ENCODE peak calls at places on chromosomes 7 and 10, in seven cellular contexts. I is Peyer's patch, B is esophagus muscularis mucosa, G is body of pancreas, J is heart left ventricle, V is spleen, W is gastrocnemius medialis. F is an unnamed sample. For H3K4me1, the result is how much of the 10 kb centered on the place peaks cover.

GRCh38 chr10:131843881-131844284 is 56.9 kb upstream of the PPP2R2D start:
- DNase-seq in B (no peak), I (peak), G (no peak), W (no peak), J (peak), V (peak), F (no peak)

GRCh38 chr7:82445226-82445625 is 1.6 kb upstream of the CACNA2D1 start:
- DNase-seq in W (no peak), G (no peak), I (no peak), V (no peak), J (no peak), B (no peak), F (no peak)

GRCh38 chr10:24349379-24350110 is 140.6 kb downstream of the KIAA1217 start:
- DNase-seq in W (no peak), J (no peak), G (no peak), V (no peak), B (no peak), I (no peak), F (no peak)

GRCh38 chr10:45547207-45547606 is 125.4 kb downstream of the ZFAND4 start:
- DNase-seq in I (no peak), V (no peak), G (no peak), J (no peak), W (no peak), B (no peak), F (no peak)

GRCh38 chr7:28847681-28848080 is 110.4 kb downstream of the TRIL start:
- DNase-seq in V (no peak), W (peak), G (no peak), I (peak), B (peak), J (peak), F (no peak)

GRCh38 chr10:48958598-48959200 is 19.1 kb upstream of the LRRC18 start:
- DNase-seq in G (no peak), J (no peak), W (no peak), V (no peak), I (no peak), B (no peak), F (no peak)

GRCh38 chr7:119256446-119257131 is 1016.4 kb upstream of the KCND2 start:
- DNase-seq in G (no peak), J (no peak), B (no peak), W (no peak), I (no peak), V (no peak), F (no peak)

GRCh38 chr7:111803015-111803758 is 240.9 kb upstream of the IMMP2L start:
- DNase-seq in I (no peak), V (no peak), B (no peak), W (no peak), G (no peak), J (no peak), F (no peak)

GRCh38 chr7:70571986-70572385 is 560.0 kb upstream of the GALNT17 start:
- DNase-seq in G (no peak), J (peak), I (no peak), W (no peak), V (no peak), B (no peak), F (no peak)

GRCh38 chr10:117987242-117987909 is 59.4 kb downstream of the RAB11FIP2 start:
- DNase-seq in J (no peak), I (no peak), V (no peak), G (no peak), W (no peak), B (no peak), F (no peak)

GRCh38 chr10:131858118-131858515 is 42.7 kb upstream of the PPP2R2D start:
- DNase-seq in J (peak), B (no peak), W (no peak), V (peak), G (no peak), I (peak), F (no peak)

GRCh38 chr7:131583430-131583829 is 27.0 kb upstream of the PODXL start:
- DNase-seq in J (no peak), V (no peak), G (no peak), I (no peak), B (no peak), W (no peak), F (no peak)

GRCh38 chr10:931326-932318 is at the start of gene LARP4B:
- DNase-seq in B (peak), G (peak), V (peak), J (peak), I (peak), W (peak), F (peak)

GRCh38 chr10:929965-930364 is 1.5 kb downstream of the LARP4B start:
- DNase-seq in V (no peak), B (no peak), J (no peak), W (no peak), G (no peak), I (peak), F (no peak)

GRCh38 chr10:932589-932988 is 1.1 kb upstream of the LARP4B start:
- DNase-seq in V (peak), I (peak), W (peak), J (peak), B (no peak), G (no peak), F (no peak)

GRCh38 chr10:927131-927530 is 4.4 kb downstream of the LARP4B start:
- DNase-seq in W (no peak), J (no peak), V (no peak), G (no peak), I (peak), B (no peak), F (no peak)

DNA sequence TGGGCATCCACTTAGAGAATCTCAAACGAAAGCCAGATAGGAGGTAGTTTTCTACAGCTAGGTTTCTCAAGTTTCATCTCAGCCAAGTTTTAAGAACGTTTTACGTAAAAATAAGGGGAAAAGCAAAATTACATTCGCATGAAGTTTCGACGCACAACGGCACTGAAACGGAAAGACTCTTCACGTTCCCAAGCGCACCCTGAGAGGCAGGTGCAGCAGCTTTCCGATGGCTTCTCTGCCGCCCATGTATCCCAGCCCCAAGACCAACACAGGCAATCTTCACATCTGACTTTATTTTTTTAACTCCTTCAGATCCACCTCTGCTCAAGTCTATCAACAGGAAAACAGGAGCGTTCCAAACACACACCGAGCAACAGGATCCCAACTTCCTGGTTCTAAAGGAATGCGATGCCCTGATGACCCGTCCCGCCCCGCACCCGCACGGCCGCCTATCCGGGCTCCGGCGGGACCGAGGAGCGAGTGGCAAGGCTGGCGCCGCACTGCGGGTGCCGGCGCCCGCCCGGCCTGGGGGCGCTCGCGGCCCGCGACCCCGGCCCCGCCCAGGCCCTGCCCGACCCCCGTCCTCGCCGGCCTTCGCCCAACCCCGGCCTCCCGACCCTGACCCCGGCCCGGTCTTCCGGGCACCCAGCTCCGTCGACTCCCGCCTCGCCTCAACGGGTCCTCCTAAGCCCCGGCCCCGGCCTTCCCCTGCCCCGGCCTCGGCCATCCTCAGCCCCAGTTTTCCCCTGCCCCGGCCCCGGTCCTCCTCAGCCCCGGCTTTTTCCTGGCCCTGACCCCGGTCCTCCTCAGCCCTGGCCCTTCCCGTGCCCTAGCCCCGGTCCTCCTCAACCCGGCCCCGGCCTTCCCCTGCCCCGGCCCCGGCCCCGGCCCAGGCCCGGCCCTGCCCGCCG is 835 bp downstream of the LARP4B start:
- DNase-seq in W (peak), J (peak), V (peak), B (no peak), I (peak), G (peak), F (peak)
- TF ChIP-seq POLR2A in W (no peak), J (no peak), V (no peak), B (no peak), I (peak), G (peak), F (no peak)

GRCh38 chr10:59901481-59901880 is 4.9 kb downstream of the CCDC6 start:
- DNase-seq in W (no peak), G (no peak), V (no peak), B (no peak), J (no peak), I (no peak), F (no peak)
- H3K4me1 ChIP-seq in W (half or more), G (half or more), V (half or more), B (half or more), J (under half), I (under half), F (half or more)

GRCh38 chr7:25953859-25954258 is 198.1 kb upstream of the NFE2L3 start:
- DNase-seq in W (no peak), B (no peak), V (no peak), I (no peak), J (no peak), G (no peak), F (no peak)

GRCh38 chr7:25954395-25954794 is 197.6 kb upstream of the NFE2L3 start:
- DNase-seq in I (no peak), B (no peak), J (no peak), G (no peak), W (no peak), V (no peak), F (no peak)

GRCh38 chr7:25951414-25952276 is 200.4 kb upstream of the NFE2L3 start:
- DNase-seq in V (no peak), J (no peak), B (peak), G (peak), I (no peak), W (no peak), F (no peak)

GRCh38 chr7:25950488-25951413 is 201.2 kb upstream of the NFE2L3 start:
- DNase-seq in W (peak), G (peak), I (peak), V (peak), J (peak), B (peak), F (peak)

GRCh38 chr7:25952277-25953057 is 199.5 kb upstream of the NFE2L3 start:
- DNase-seq in B (peak), G (peak), I (no peak), J (no peak), W (no peak), V (no peak), F (no peak)
- TF ChIP-seq POLR2A in B (no peak), G (peak), I (no peak), J (no peak), W (no peak), V (no peak), F (no peak)

DNA sequence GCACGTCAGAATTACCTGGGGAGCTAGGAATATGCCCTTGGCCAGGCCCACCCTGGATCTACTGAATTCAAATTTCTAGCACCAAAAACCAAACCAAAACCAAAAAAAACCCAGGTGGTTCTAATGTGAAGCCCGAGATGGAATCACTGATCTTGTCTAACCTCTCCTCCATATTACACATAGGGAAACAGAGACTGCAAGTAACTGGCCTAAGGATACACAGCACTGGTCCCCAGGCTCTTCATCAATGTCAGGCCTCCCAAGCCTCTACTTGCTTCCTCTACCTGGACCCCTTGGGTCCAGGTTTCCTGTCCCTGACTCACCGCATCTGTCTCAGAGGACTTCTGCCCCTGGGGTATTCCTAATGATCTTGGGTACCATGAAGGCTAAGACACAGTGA is 30.7 kb downstream of the ZCCHC24 start:
- DNase-seq in W (no peak), V (no peak), B (no peak), J (no peak), I (no peak), G (no peak), F (no peak)
- H3K4me1 ChIP-seq in W (under half), V (under half), B (under half), J (under half), I (under half), G (under half), F (half or more)

DNA sequence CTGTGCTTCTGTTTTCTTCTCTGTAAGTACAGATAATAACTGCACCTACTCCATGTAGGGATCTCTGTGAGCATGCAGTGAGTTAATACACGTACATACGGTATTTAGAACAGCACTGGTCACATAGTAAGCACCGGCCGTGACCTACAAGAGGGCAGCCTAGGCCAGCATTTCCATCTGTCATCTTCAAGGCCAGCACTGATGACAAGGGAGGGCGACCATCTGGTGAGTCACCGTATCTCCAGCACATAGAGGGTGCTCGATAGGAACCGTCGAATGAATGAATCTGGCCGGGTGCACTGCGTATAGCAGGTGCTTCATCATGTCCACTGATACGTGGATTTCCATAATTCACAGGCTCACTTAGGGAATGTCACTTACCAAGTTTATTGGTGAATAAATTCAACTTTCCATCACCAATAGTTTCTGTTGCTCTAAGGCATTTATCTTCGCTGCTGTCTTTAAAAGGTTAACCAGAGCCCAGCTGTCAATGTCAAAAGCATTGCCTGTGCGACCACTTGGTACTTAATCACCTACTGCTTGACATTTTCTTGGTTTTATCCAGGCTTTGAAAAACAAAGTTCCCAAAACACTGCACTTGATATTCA is 8.3 kb downstream of the NOD1 start:
- DNase-seq in J (peak), V (no peak), W (peak), I (no peak), G (peak), B (no peak), F (no peak)
- TF ChIP-seq POLR2A in J (no peak), V (no peak), W (no peak), I (no peak), G (no peak), B (no peak), F (no peak)

GRCh38 chr7:80781561-80781979 is 137.3 kb downstream of the SEMA3C start:
- DNase-seq in B (no peak), I (no peak), J (peak), G (no peak), V (no peak), W (peak), F (peak)
- H3K4me1 ChIP-seq in B (half or more), I (under half), J (under half), G (under half), V (under half), W (under half), F (half or more)

GRCh38 chr7:75740846-75741497 is 2.2 kb upstream of the HIP1 start:
- DNase-seq in J (peak), W (peak), B (no peak), I (peak), V (no peak), G (peak), F (peak)

GRCh38 chr7:75738975-75739795 is 444 bp upstream of the HIP1 start:
- DNase-seq in I (peak), V (peak), J (peak), B (peak), G (peak), W (peak), F (peak)

GRCh38 chr7:75737856-75738603 is 711 bp downstream of the HIP1 start:
- DNase-seq in G (peak), J (peak), B (no peak), I (peak), W (no peak), V (no peak), F (no peak)

GRCh38 chr7:75738604-75738974 is at the start of gene HIP1:
- DNase-seq in V (no peak), J (no peak), I (no peak), B (no peak), G (no peak), W (no peak), F (no peak)

DNA sequence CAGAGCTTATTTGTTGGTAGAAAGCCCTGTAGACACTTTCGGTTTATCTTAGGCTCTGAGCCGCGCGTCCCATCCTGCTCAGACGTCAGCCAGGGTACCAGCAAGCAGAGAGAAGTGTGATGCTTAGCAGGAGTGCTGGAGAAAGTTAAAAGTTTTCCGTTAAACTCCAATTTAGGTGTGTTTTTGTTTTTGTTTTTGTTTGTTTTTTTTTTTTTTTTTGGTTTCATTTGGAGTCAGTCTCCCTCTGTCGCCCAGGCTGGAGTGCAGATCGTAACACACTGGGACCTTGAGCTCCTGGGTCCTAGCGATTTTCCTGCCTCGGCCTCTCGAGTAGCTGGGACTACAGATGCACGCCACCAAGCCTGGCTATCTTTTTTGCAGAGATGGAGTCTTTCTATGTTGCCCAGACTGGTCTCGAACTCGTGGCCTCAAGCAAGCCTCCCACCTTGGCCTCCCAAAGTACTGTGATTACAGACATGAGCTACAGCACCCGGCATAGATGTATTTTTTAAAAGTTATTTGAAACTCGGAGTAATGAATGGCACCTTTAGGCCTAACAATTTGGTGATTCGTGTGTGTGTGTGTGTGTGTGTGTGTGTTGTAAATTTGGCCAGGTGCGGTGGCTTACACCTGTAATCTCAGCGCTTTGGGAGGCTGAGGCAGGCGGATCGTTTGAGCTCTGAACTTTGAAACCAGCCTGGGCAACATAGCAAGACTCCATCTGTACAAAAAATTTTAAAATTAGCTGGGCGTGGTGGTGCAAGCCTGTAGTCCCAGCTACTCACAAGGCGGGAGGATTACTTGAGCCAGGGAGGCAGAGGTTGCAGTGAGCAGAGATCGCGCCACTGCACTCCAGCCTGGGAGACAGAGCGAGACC is 1.3 kb upstream of the HIP1 start:
- DNase-seq in G (no peak), B (no peak), V (no peak), I (no peak), W (no peak), J (no peak), F (no peak)
- TF ChIP-seq POLR2A in G (no peak), B (no peak), V (no peak), I (no peak), W (no peak), J (no peak), F (no peak)

GRCh38 chr7:17320102-17320497 is 21.6 kb downstream of the AHR start:
- DNase-seq in G (no peak), I (no peak), J (no peak), V (no peak), B (no peak), W (no peak), F (no peak)
- H3K4me1 ChIP-seq in G (under half), I (under half), J (half or more), V (under half), B (half or more), W (under half), F (half or more)

DNA sequence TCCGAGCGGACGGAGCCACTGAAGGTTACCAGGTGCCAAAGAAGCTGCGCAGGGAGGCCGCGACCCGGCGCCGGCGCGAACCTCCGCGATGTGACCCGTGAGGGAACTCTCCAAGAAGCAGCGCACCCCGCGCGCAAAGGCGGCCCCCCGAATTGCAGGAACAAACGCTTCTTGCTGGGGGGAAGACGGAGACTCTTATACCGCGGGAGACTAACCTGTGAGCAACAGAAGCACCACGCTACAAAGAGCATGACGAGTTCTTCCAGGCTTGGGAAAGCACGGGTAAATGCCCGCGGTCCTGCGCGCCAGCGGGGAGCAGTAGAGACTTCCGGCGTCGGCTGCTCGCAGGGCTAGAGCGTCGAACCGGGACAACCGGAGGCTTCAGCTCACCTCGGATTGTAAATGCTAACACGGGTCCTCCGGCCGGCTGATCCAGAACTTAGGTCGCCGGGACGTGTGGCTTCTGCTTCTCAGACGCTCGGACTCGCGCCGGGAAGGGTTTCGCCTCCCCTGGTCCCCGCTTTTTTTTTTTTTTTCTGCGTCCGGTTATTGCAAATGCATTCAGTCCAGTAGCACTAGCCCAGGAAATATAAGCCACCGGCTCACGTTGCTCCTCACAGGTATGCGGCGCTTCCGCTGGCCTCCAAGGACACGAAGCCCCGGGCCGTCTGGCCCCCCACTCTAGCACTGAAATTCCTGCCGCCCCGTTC is at the start of gene COA1:
- DNase-seq in B (peak), G (peak), W (peak), V (peak), J (peak), I (peak), F (peak)
- TF ChIP-seq POLR2A in B (no peak), G (peak), W (peak), V (no peak), J (no peak), I (peak), F (no peak)

DNA sequence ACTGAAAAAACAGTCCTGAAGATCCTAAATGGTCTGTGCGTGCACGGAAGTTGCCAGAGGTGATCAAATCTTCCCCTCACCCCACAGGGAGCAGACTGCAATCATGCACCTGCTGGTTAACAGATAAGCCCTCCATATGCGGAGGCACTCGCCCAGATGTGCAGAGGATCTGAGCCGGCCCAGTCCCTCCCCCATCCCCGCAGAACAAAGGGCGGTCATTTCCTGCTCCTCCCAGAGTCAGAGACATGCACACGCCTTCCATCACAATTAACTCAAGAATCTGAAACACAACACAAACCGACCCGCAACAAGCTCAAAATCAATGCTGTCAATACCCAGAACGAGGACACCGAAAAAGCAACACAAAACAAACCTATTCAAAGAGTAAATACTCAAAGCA is 24.2 kb downstream of the CRTAC1 start:
- DNase-seq in W (no peak), J (no peak), G (no peak), B (no peak), V (no peak), I (no peak), F (no peak)
- H3K4me1 ChIP-seq in W (under half), J (under half), G (under half), B (under half), V (under half), I (under half), F (under half)